ENCODE peak calls at places on chromosome 14, in four cellular contexts. O is A549, R is GM12878, I is HepG2. W is an unnamed sample.

GRCh38 chr14:28754209-28754985 is 12.2 kb upstream of the FOXG1 start:
- DNase-seq in O (peak; percentile 40), R (peak; percentile 3), I (peak; percentile 77), W (peak; percentile 79)

GRCh38 chr14:50064993-50065392 is 51.4 kb downstream of the VCPKMT start:
- DNase-seq in O (no peak), R (peak; percentile 98), I (no peak), W (no peak)

GRCh38 chr14:22003471-22003870 is 329.9 kb upstream of the OR4E1 start:
- DNase-seq in O (no peak), R (no peak), I (no peak), W (no peak)

GRCh38 chr14:93103392-93104080 is 12.2 kb downstream of the ITPK1 start:
- DNase-seq in O (no peak), R (peak; percentile 72), I (no peak), W (no peak)

GRCh38 chr14:71166434-71166833 is 259.2 kb downstream of the PCNX1 start:
- DNase-seq in O (peak; percentile 55), R (no peak), I (peak; percentile 57), W (peak; percentile 86)

GRCh38 chr14:93654599-93654998 is 133.7 kb downstream of the PRIMA1 start:
- DNase-seq in O (no peak), R (no peak), I (no peak), W (peak; percentile 23)

GRCh38 chr14:66254066-66254465 is 232.1 kb upstream of the CCDC196 start:
- DNase-seq in O (no peak), R (no peak), I (no peak), W (peak; percentile 31)

GRCh38 chr14:101256266-101256665 is 305.0 kb upstream of the DIO3 start:
- DNase-seq in O (no peak), R (no peak), I (no peak), W (no peak)

GRCh38 chr14:59317782-59318505 is 129.5 kb downstream of the DAAM1 start:
- DNase-seq in O (no peak), R (no peak), I (no peak), W (no peak)

GRCh38 chr14:59529189-59529588 is 44.9 kb downstream of the JKAMP start:
- DNase-seq in O (no peak), R (no peak), I (no peak), W (no peak)

GRCh38 chr14:93980464-93981201 is 4.3 kb upstream of the ASB2 start:
- DNase-seq in O (no peak), R (no peak), I (no peak), W (no peak)

GRCh38 chr14:93954900-93955891 is 21.2 kb downstream of the ASB2 start:
- DNase-seq in O (no peak), R (no peak), I (no peak), W (no peak)

GRCh38 chr14:38197001-38197760 is 10.5 kb upstream of the SSTR1 start:
- DNase-seq in O (no peak), R (no peak), I (no peak), W (peak; percentile 23)

GRCh38 chr14:60882219-60882618 is 98.7 kb downstream of the TRMT5 start:
- DNase-seq in O (no peak), R (no peak), I (no peak), W (no peak)

GRCh38 chr14:101078892-101079221 is 175.3 kb upstream of the RTL1 start:
- DNase-seq in O (no peak), R (no peak), I (no peak), W (no peak)

GRCh38 chr14:92780444-92780843 is 13.7 kb upstream of the GOLGA5 start:
- DNase-seq in O (peak; percentile 27), R (no peak), I (no peak), W (no peak)

GRCh38 chr14:47439953-47440352 is 235.5 kb downstream of the MDGA2 start:
- DNase-seq in O (no peak), R (no peak), I (no peak), W (peak; percentile 20)

GRCh38 chr14:73231874-73232851 is 5.1 kb upstream of the PAPLN start:
- DNase-seq in O (peak; percentile 73), R (no peak), I (peak; percentile 69), W (peak; percentile 87)

GRCh38 chr14:74324945-74325361 is 22.2 kb upstream of the ABCD4 start:
- DNase-seq in O (peak; percentile 42), R (no peak), I (peak; percentile 9), W (peak; percentile 90)

GRCh38 chr14:41973178-41973577 is 366.5 kb downstream of the LRFN5 start:
- DNase-seq in O (no peak), R (no peak), I (no peak), W (no peak)

GRCh38 chr14:29584992-29585391 is 342.7 kb downstream of the PRKD1 start:
- DNase-seq in O (peak; percentile 38), R (no peak), I (peak; percentile 32), W (peak; percentile 66)

GRCh38 chr14:81219821-81220487 is 805 bp downstream of the GTF2A1 start:
- DNase-seq in O (peak; percentile 28), R (no peak), I (peak; percentile 6), W (peak; percentile 28)

GRCh38 chr14:64942531-64943111 is at the start of gene GPX2:
- DNase-seq in O (peak; percentile 94), R (no peak), I (peak; percentile 98), W (no peak)

GRCh38 chr14:79568566-79568965 is 642.7 kb downstream of the DIO2 start:
- DNase-seq in O (no peak), R (no peak), I (no peak), W (no peak)

GRCh38 chr14:68191567-68192321 is 372.2 kb downstream of the RAD51B start:
- DNase-seq in O (peak; percentile 99), R (no peak), I (peak; percentile 92), W (peak; percentile 14)

GRCh38 chr14:34554540-34555250 is 15.2 kb upstream of the EAPP start:
- DNase-seq in O (peak; percentile 36), R (no peak), I (no peak), W (no peak)

GRCh38 chr14:94337274-94337673 is 14.1 kb upstream of the SERPINA6 start:
- DNase-seq in O (no peak), R (no peak), I (no peak), W (no peak)

GRCh38 chr14:76168531-76168930 is 16.8 kb downstream of the GPATCH2L start:
- DNase-seq in O (peak; percentile 7), R (no peak), I (no peak), W (no peak)

GRCh38 chr14:72883963-72884362 is 9.9 kb downstream of the DPF3 start:
- DNase-seq in O (no peak), R (peak; percentile 60), I (no peak), W (peak; percentile 28)

GRCh38 chr14:23113346-23114119 is 5.5 kb downstream of the CEBPE start:
- DNase-seq in O (no peak), R (no peak), I (no peak), W (no peak)

DNA sequence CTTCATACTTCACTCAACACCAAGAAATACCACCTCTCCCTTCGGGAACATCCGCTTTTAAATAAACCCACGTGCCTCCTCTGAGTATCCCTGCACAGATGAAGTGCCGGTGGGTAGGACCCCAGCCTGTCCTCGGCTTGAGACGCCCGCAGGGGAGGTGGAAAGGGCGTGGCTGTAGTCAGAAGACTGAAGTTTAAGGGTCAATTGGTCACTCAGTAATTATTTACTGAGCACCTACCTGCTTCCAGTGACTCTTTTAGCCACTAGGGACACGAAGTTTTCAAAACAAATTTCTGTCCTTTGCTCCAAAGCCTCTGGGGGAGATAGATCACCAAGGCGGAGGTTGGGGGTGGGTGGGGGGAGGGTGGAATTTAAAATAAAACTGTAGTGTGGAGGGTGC is 309.4 kb downstream of the VRK1 start:
- DNase-seq in O (no peak), R (no peak), I (no peak), W (peak; percentile 21)
- H3K27ac ChIP-seq in O (no peak overlapping the region), R (no peak overlapping the region), I (no peak overlapping the region), W (no peak overlapping the region)

DNA sequence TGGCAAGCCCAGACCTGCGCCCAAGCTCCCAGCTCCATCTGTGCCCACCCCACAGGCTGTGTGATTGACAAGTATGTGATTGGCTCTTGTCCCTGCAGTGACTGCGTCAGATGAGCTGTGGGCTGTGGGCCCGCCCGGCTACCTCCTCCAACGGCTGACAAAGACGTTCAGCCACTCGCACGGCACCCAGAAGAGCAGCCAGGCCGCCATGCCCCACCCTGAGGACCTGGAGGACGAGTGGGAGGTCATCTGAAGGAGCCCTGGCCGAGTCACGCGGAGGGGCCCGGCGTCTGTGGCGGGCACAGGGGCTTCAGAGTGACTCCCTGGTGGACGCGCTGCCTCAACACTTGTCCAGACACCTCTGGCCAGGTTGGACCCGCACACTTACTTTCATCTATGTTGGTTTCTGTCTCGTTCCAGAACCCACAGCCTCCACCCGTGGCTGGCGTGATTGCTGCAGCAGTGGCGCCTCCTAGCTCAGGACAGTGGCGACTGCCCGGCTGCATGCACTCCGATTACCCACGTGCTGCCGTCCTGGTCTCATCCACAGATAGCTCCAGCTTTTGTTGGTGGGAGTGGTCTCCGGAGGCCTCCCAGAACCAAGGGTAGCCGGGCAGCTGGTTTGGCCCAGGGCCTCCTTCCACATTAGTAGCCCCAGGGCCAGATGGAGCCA is 11.4 kb downstream of the ANKRD9 start:
- DNase-seq in O (peak; percentile 32), R (no peak), I (no peak), W (peak; percentile 67)
- TF ChIP-seq JUNB in O (no peak), R (no peak), I (no peak), W (no peak)

GRCh38 chr14:89391556-89391955 is 25.5 kb downstream of the FOXN3 start:
- DNase-seq in O (no peak), R (no peak), I (no peak), W (no peak)

GRCh38 chr14:89391123-89391522 is 25.9 kb downstream of the FOXN3 start:
- DNase-seq in O (no peak), R (no peak), I (peak; percentile 92), W (no peak)

GRCh38 chr14:89386214-89386886 is 30.7 kb downstream of the FOXN3 start:
- DNase-seq in O (no peak), R (peak; percentile 63), I (no peak), W (no peak)

GRCh38 chr14:89388853-89389252 is 28.2 kb downstream of the FOXN3 start:
- DNase-seq in O (no peak), R (no peak), I (no peak), W (peak; percentile 63)

DNA sequence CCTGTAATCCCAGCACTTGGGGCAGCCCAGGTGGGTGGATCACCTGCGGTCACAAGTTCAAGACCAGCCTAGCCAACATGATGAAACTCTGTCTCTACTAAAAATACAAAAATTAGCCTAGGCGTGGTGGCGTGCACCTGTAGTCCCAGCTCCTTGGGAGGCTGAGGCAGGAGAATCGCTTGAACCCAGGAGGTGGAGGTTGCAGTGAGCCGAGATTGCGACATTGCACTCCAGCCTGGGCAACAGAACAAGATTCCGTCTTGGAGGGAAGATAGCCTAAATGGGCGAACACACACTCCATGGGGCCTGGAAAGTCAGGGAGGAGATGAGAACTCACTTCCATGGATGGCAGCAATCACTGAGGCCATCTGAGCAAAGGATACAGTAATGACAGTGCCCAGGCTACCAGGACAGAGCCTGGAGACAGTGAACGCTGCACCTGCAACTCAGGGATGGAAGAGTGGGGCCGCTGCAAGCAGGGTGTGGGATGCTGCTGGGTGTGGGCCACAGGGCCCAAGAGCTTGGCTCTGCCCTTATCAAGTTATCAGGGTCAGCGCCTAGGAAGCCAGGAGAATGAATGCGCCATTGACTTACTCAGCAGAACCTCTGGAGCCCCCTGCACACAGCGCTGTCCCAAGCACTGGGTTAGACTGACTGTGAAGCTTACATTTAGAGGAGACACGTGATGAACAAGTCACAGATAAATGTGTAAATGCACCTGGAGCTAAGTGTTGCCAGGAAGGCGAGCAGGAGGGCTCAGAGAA is 28.9 kb downstream of the FOXN3 start:
- DNase-seq in O (no peak), R (no peak), I (no peak), W (no peak)
- H3K27ac ChIP-seq in O (no peak overlapping the region), R (no peak overlapping the region), I (peak overlapping the region; percentile 32), W (peak overlapping the region; percentile 30)

DNA sequence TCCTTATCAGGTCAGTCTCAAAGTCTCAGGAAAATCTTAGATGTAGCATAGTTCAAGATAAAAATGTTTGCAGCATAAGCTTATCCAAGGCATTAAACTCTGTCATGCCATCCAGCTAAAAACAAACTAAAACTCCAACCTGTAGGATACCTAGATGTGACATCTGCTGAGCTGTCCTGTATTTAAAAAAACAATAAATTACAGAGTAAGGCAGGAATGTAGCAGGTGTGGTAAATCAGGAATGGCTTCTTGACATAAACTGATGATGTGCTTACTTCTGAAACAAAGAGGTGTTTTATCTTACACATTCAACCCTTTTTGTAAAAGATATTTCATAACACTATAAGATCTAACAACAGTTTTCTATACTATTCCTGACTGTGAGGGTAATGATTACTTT is 30.6 kb upstream of the DLGAP5 start:
- DNase-seq in O (no peak), R (no peak), I (no peak), W (no peak)
- TF ChIP-seq JUNB in O (no peak), R (no peak), I (no peak), W (no peak)